ENCODE peak calls at places on chromosomes 7 and 10, in nine cellular contexts. L is brain microvascular endothelial cell; S is cardiac fibroblast; J is NCI-H748 treated with DMSO at 0.1 percent for 48 hours; K is H54; G is stimulated activated CD4-positive, alpha-beta T cell treated with anti-CD3 and anti-CD28 coated beads, Interleukin-1b, Interleukin-23, amount 100 ng/mL, for 48 hours; D is LoVo; T is endodermal cell; H is SK-N-SH. I is an unnamed sample.

GRCh38 chr10:47404446-47404845 is 20.4 kb upstream of the ZNF488 start:
- DNase-seq in G (no peak), L (no peak), K (no peak), S (no peak), T (peak), J (no peak), H (no peak), D (no peak), I (no peak)

GRCh38 chr10:118278649-118279048 is 63.5 kb downstream of the FAM204A start:
- DNase-seq in T (no peak), S (peak), H (no peak), G (no peak), K (no peak), D (no peak), J (no peak), L (no peak), I (no peak)

GRCh38 chr10:69572159-69573055 is 815 bp downstream of the NEUROG3 start:
- DNase-seq in L (no peak), J (peak), D (no peak), H (peak), T (peak), G (peak), S (peak), K (no peak), I (no peak)

GRCh38 chr7:69395072-69395714 is 203.1 kb upstream of the AUTS2 start:
- DNase-seq in T (peak), J (no peak), G (no peak), D (peak), L (peak), H (no peak), S (no peak), K (peak), I (no peak)

GRCh38 chr10:78398385-78398784 is 364.7 kb downstream of the RPS24 start:
- DNase-seq in S (no peak), H (no peak), T (peak), J (no peak), L (no peak), K (no peak), D (no peak), G (no peak), I (no peak)

GRCh38 chr10:13792011-13792410 is 205.2 kb downstream of the PRPF18 start:
- DNase-seq in S (no peak), G (no peak), K (no peak), L (no peak), D (peak), T (no peak), J (no peak), H (peak), I (peak)

GRCh38 chr7:49644402-49645166 is 128.9 kb upstream of the VWC2 start:
- DNase-seq in H (no peak), G (no peak), K (no peak), L (no peak), D (no peak), J (no peak), T (no peak), S (no peak), I (no peak)

GRCh38 chr10:2067015-2067414 is 329.7 kb upstream of the ADARB2 start:
- DNase-seq in G (no peak), T (no peak), D (no peak), H (no peak), K (no peak), L (no peak), S (no peak), J (no peak), I (no peak)

GRCh38 chr7:73436031-73436929 is 2.7 kb downstream of the FZD9 start:
- DNase-seq in S (no peak), H (peak), D (no peak), J (no peak), G (no peak), L (peak), T (peak), K (peak), I (no peak)

GRCh38 chr7:111029574-111030357 is 61.2 kb upstream of the LRRN3 start:
- DNase-seq in G (peak), T (no peak), L (peak), D (no peak), H (no peak), K (no peak), S (peak), J (no peak), I (peak)

GRCh38 chr10:129725482-129725881 is 238.6 kb downstream of the EBF3 start:
- DNase-seq in K (no peak), J (no peak), D (no peak), H (no peak), S (no peak), G (no peak), L (no peak), T (no peak), I (no peak)

GRCh38 chr7:128053023-128053422 is 21.8 kb upstream of the LRRC4 start:
- DNase-seq in H (peak), G (no peak), J (peak), L (no peak), T (no peak), S (peak), K (no peak), D (peak), I (peak)

GRCh38 chr10:71075066-71075758 is 137.2 kb upstream of the UNC5B start:
- DNase-seq in G (no peak), D (no peak), H (peak), T (peak), J (no peak), K (no peak), L (no peak), S (no peak), I (no peak)

GRCh38 chr7:10934292-10934691 is 39.4 kb upstream of the PHF14 start:
- DNase-seq in S (peak), K (no peak), J (no peak), T (no peak), H (no peak), L (no peak), G (no peak), D (no peak), I (no peak)

GRCh38 chr10:99732033-99732912 is at the start of the genes COX15 and CUTC:
- DNase-seq in K (peak), G (peak), T (peak), S (peak), D (peak), L (peak), J (peak), H (peak), I (peak)

GRCh38 chr10:75029874-75030273 is 81.6 kb upstream of the SAMD8 start:
- DNase-seq in J (no peak), D (no peak), S (no peak), H (no peak), L (no peak), G (no peak), K (no peak), T (no peak), I (no peak)

GRCh38 chr7:73612598-73613269 is 11.6 kb downstream of the MLXIPL start:
- DNase-seq in T (peak), J (no peak), S (peak), H (no peak), L (peak), K (peak), G (no peak), D (peak), I (no peak)

GRCh38 chr7:13874783-13875182 is 114.7 kb downstream of the ETV1 start:
- DNase-seq in L (peak), T (no peak), K (no peak), H (no peak), S (peak), G (no peak), D (no peak), J (no peak), I (no peak)

GRCh38 chr7:43873300-43873699 is 4.0 kb upstream of the MRPS24 start:
- DNase-seq in D (peak), K (peak), S (peak), H (no peak), J (no peak), G (no peak), T (no peak), L (peak), I (no peak)

GRCh38 chr10:84159076-84159475 is 14.5 kb upstream of the GPR15LG start:
- DNase-seq in L (no peak), S (no peak), T (no peak), G (no peak), J (no peak), D (no peak), H (no peak), K (no peak), I (no peak)

GRCh38 chr7:82204694-82205093 is 238.9 kb downstream of the CACNA2D1 start:
- DNase-seq in J (no peak), H (no peak), G (no peak), K (no peak), S (peak), D (no peak), T (no peak), L (peak), I (no peak)

GRCh38 chr10:112634096-112634830 is 187.2 kb downstream of the VTI1A start:
- DNase-seq in H (no peak), S (peak), K (no peak), L (no peak), G (no peak), J (no peak), T (no peak), D (no peak), I (no peak)

GRCh38 chr7:24477807-24478655 is 95.2 kb upstream of the PALS2 start:
- DNase-seq in S (peak), G (no peak), H (no peak), D (no peak), T (peak), K (peak), J (peak), L (peak), I (no peak)

GRCh38 chr10:72276421-72277339 is 3.0 kb downstream of the DDIT4 start:
- DNase-seq in K (no peak), S (peak), D (peak), J (no peak), L (peak), H (no peak), G (peak), T (no peak), I (no peak)

GRCh38 chr7:75623390-75624133 is 115.2 kb downstream of the HIP1 start:
- DNase-seq in T (peak), L (no peak), K (no peak), D (no peak), H (no peak), S (no peak), J (no peak), G (no peak), I (peak)

GRCh38 chr7:131027287-131027773 is 293.3 kb upstream of the KLF14 start:
- DNase-seq in H (peak), S (peak), G (peak), J (no peak), T (peak), K (no peak), D (no peak), L (no peak), I (no peak)

GRCh38 chr10:74431816-74432215 is 280.8 kb downstream of the ADK start:
- DNase-seq in J (no peak), S (no peak), D (no peak), H (no peak), G (no peak), L (no peak), K (no peak), T (no peak), I (no peak)

GRCh38 chr7:518630-519428 is 817 bp downstream of the PDGFA start:
- DNase-seq in G (peak), L (peak), H (peak), D (peak), J (peak), K (peak), T (peak), S (peak), I (no peak)

GRCh38 chr10:13885238-13885990 is 298.6 kb downstream of the PRPF18 start:
- DNase-seq in K (no peak), T (no peak), H (no peak), S (no peak), D (no peak), L (no peak), J (no peak), G (no peak), I (no peak)

GRCh38 chr10:11598749-11599396 is 12.6 kb downstream of the USP6NL start:
- DNase-seq in J (no peak), K (no peak), G (no peak), L (no peak), S (no peak), T (no peak), D (no peak), H (peak), I (no peak)